ENCODE peak calls at places on chromosomes 11 and 22, in four cellular contexts. D is WTC11, U is HepG2, G is K562. L is an unnamed sample.

GRCh38 chr11:17978553-17979287 is 34.1 kb downstream of the SERGEF start:
- DNase-seq in D (peak; percentile 73), G (peak; percentile 52), U (peak; percentile 59), L (peak; percentile 64)

GRCh38 chr11:17906436-17906835 is 106.4 kb downstream of the SERGEF start:
- DNase-seq in D (peak; percentile 87), U (no peak), G (peak; percentile 29), L (peak; percentile 34)

GRCh38 chr11:121466063-121466794 is 13.5 kb upstream of the SORL1-AS1 start:
- DNase-seq in U (peak; percentile 76), G (peak; percentile 20), D (peak; percentile 78), L (peak; percentile 61)

GRCh38 chr11:83656931-83657330 is 370.8 kb upstream of the CCDC90B start:
- DNase-seq in G (no peak), U (no peak), D (no peak), L (no peak)

GRCh38 chr11:33842236-33842915 is 49.5 kb downstream of the LMO2 start:
- DNase-seq in U (no peak), D (no peak), G (no peak), L (no peak)

GRCh38 chr22:49699476-49699875 is 128.2 kb downstream of the BRD1 start:
- DNase-seq in U (no peak), G (no peak), D (no peak), L (no peak)

GRCh38 chr11:121794671-121795070 is 321.3 kb downstream of the BLID start:
- DNase-seq in D (no peak), U (no peak), G (no peak), L (no peak)

GRCh38 chr22:46828323-46829139 is 66.1 kb downstream of the TBC1D22A start:
- DNase-seq in G (no peak), D (no peak), U (no peak), L (no peak)

GRCh38 chr11:76805206-76805913 is 22.2 kb downstream of the TSKU start:
- DNase-seq in D (no peak), U (no peak), G (no peak), L (no peak)

GRCh38 chr22:36738416-36739020 is 35.0 kb upstream of the CACNG2 start:
- DNase-seq in G (no peak), U (no peak), D (no peak), L (no peak)

GRCh38 chr11:44557464-44557863 is 8.0 kb upstream of the CD82 start:
- DNase-seq in D (no peak), U (no peak), G (no peak), L (no peak)

GRCh38 chr11:61587541-61587941 is 6.7 kb upstream of the SYT7 start:
- DNase-seq in G (peak; percentile 44), U (no peak), D (peak; percentile 78), L (no peak)

GRCh38 chr11:32658639-32659406 is 75.2 kb downstream of the EIF3M start:
- DNase-seq in G (no peak), D (no peak), U (no peak), L (no peak)

GRCh38 chr22:17896552-17896951 is 122.3 kb upstream of the BID start:
- DNase-seq in D (peak; percentile 67), U (no peak), G (no peak), L (peak; percentile 65)

GRCh38 chr11:132623496-132623895 is 908.8 kb downstream of the OPCML start:
- DNase-seq in U (no peak), D (no peak), G (no peak), L (no peak)

GRCh38 chr11:20444537-20444936 is 57.0 kb downstream of the PRMT3 start:
- DNase-seq in U (no peak), G (no peak), D (no peak), L (no peak)

GRCh38 chr11:83195649-83196048 is 2.1 kb downstream of the ANKRD42 start:
- DNase-seq in D (no peak), U (no peak), G (no peak), L (no peak)

GRCh38 chr22:29917052-29917902 is 34.3 kb downstream of the MTMR3 start:
- DNase-seq in D (no peak), U (peak; percentile 57), G (no peak), L (no peak)

GRCh38 chr11:116510166-116510565 is 262.6 kb downstream of the BUD13 start:
- DNase-seq in D (no peak), G (no peak), U (no peak), L (no peak)

GRCh38 chr11:102810943-102811528 is 13.1 kb upstream of the MMP1 start:
- DNase-seq in U (peak; percentile 12), G (no peak), D (no peak), L (peak; percentile 53)

GRCh38 chr11:86955674-86956522 is 703 bp upstream of the FZD4 start:
- DNase-seq in G (peak; percentile 90), D (peak; percentile 84), U (peak; percentile 88), L (peak; percentile 81)

DNA sequence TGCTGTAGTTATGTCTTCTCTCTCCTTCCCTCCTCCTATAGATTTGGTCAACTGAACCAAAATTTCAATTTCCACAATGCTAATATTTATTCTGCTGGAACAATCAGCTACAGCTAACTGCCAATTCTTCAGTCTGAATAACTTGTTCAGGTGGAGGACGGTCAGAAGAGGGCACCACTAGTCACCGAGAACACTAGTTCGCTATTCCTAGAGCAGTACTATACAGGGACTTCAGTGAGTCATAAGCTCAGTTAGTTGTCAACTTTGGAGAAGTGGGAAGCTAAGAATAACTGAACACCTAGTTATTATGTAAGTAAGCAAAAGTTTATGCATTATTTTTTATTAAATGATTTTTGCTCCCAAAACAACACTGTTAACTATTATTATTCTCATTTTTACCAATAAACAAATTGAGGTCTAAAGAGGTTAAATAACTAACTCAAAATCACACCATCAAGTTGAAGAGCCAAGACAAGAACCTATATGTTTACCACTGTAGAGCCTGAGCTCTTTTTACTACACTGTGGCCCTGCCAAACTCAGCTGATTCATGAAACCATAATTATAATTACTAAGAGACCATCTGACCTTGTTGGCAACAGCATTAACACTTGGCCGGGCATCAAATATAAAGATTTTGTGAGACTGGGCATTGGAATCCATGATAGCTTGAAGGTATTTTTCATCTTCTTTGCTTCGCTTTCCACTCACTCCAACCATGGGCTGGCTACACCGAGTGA is 59.0 kb downstream of the CEP57 start:
- DNase-seq in D (peak; percentile 30), G (peak; percentile 18), U (peak; percentile 64), L (peak; percentile 38)
- TF ChIP-seq ELF4 in D (no peak), G (no peak), U (no peak), L (no peak)

GRCh38 chr11:1072116-1072820 is 2.4 kb upstream of the MUC2 start:
- DNase-seq in U (no peak), G (peak; percentile 39), D (peak; percentile 8), L (no peak)
- TF ChIP-seq ELF4 in U (no peak), G (no peak), D (no peak), L (no peak)

DNA sequence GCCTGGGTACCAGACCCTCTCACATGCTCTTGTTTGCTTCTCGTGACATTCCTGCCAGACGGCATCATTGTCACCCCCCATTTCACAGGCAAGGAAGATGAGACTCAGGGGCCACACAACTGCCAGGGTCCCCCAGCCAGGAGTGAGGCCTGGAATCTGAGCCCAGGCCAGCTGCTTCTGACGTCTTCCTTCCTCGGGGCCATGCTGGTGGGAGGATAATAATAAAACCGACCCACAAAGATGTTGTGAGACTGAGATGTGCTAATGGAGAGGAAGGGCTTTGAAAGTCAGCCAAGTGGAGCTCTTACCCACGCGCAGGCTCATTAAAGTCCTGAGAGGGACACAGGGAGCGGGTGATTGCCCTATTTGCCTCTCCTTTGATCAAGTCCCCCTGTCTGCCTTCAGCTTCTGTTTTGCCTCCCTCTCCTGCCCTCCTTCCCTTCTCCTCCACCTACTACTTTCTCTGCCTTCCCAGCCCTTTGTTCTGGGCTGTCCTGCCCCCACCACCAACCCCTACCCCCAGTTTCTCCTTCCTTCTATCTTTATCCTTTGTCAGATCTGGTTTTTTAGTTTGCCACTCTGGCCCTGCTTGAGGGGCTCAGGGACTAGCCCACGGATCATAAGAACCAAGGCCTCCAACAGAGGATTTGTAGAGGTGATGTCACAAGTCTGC is 62.8 kb downstream of the MCM5 start:
- DNase-seq in U (no peak), D (no peak), G (no peak), L (no peak)
- TF ChIP-seq ELF4 in U (no peak), D (no peak), G (no peak), L (no peak)

DNA sequence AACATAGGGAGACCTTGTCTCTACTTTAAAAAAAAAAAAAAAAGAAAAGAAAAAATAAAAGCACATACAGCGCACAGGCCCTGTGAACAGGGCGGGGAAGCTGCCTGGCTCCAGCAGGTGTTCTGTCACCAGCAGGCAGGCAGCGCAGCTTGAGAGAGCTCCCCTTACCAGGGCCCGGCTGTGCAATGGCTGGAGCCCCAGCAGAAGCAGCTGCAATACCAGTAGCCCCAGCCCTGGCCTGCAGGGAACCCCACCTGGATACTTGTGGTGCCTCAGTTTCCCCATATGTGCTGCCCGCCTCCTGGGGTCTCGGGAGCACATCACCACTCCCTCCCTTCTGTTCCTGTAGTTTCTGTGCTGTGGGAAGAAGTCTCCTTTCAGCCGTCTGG is 12.3 kb downstream of the TSPAN32 start:
- DNase-seq in U (no peak), D (no peak), G (no peak), L (no peak)
- TF ChIP-seq ELF4 in U (no peak), D (no peak), G (no peak), L (no peak)

GRCh38 chr11:85029964-85030363 is 597.2 kb downstream of the DLG2 start:
- DNase-seq in D (no peak), U (peak; percentile 1), G (no peak), L (no peak)
- TF ChIP-seq ELF4 in D (no peak), U (no peak), G (no peak), L (no peak)

GRCh38 chr22:45229181-45229580 is 11.5 kb downstream of the KIAA0930 start:
- DNase-seq in D (no peak), U (no peak), G (no peak), L (no peak)
- TF ChIP-seq ELF4 in D (no peak), U (no peak), G (no peak), L (no peak)

GRCh38 chr11:11937433-11937832 is 71.0 kb downstream of the DKK3 start:
- DNase-seq in G (no peak), U (no peak), D (no peak), L (no peak)
- TF ChIP-seq ELF4 in G (no peak), U (no peak), D (no peak), L (no peak)

GRCh38 chr11:115255006-115255762 is 249.0 kb downstream of the CADM1 start:
- DNase-seq in G (no peak), U (no peak), D (no peak), L (no peak)

GRCh38 chr11:115257286-115258077 is 246.7 kb downstream of the CADM1 start:
- DNase-seq in U (no peak), D (peak; percentile 49), G (no peak), L (no peak)

GRCh38 chr11:115258216-115258615 is 246.0 kb downstream of the CADM1 start:
- DNase-seq in U (peak; percentile 11), G (no peak), D (no peak), L (no peak)

GRCh38 chr11:115251126-115251525 is 253.1 kb downstream of the CADM1 start:
- DNase-seq in D (no peak), G (no peak), U (no peak), L (no peak)

GRCh38 chr11:115256326-115257197 is 247.7 kb downstream of the CADM1 start:
- DNase-seq in D (peak; percentile 22), U (no peak), G (no peak), L (no peak)
- TF ChIP-seq ELF4 in D (no peak), U (no peak), G (no peak), L (no peak)